ENCODE peak calls at places on chromosomes 13 and 19, in eight cellular contexts. E is astrocyte, H is breast epithelium, U is AG04450, I is MCF 10A, C is AG10803, M is B cell, F is brain microvascular endothelial cell. V is an unnamed sample.

GRCh38 chr13:26497991-26498423 is 59.5 kb upstream of the WASF3 start:
- DNase-seq in E (peak), H (no peak), U (no peak), I (peak), C (peak), M (no peak), F (peak), V (no peak)

GRCh38 chr19:42323852-42324654 is 1.4 kb upstream of the MEGF8 start:
- DNase-seq in E (no peak), H (no peak), U (no peak), I (no peak), C (no peak), M (no peak), F (no peak), V (peak)

GRCh38 chr13:95559100-95559499 is 6.6 kb downstream of the CLDN10 start:
- DNase-seq in E (no peak), H (no peak), U (no peak), I (peak), C (no peak), M (no peak), F (no peak), V (no peak)

GRCh38 chr19:51740356-51740755 is 11.3 kb downstream of the FPR1 start:
- DNase-seq in E (no peak), H (no peak), U (no peak), I (no peak), C (no peak), M (no peak), F (no peak), V (no peak)

GRCh38 chr13:105914637-105915036 is 620.8 kb downstream of the EFNB2 start:
- DNase-seq in E (peak), H (no peak), U (peak), I (no peak), C (peak), M (no peak), F (peak), V (no peak)

GRCh38 chr19:872266-872951 is 12.9 kb downstream of the CFD start:
- DNase-seq in E (peak), H (no peak), U (no peak), I (peak), C (peak), M (peak), F (no peak), V (peak)

GRCh38 chr19:1109697-1110671 is 6.2 kb downstream of the GPX4 start:
- DNase-seq in E (no peak), H (no peak), U (no peak), I (no peak), C (no peak), M (no peak), F (no peak), V (no peak)

GRCh38 chr19:43784981-43785808 is 4.4 kb upstream of the KCNN4 start:
- DNase-seq in E (peak), H (peak), U (peak), I (peak), C (peak), M (peak), F (peak), V (peak)

GRCh38 chr13:51058461-51059167 is 52.5 kb downstream of the C13orf42 start:
- DNase-seq in E (no peak), H (no peak), U (no peak), I (no peak), C (no peak), M (no peak), F (peak), V (no peak)

GRCh38 chr19:56566904-56567273 is 379 bp upstream of the ZNF470 start:
- DNase-seq in E (no peak), H (peak), U (no peak), I (no peak), C (no peak), M (peak), F (peak), V (peak)

GRCh38 chr13:42539670-42540069 is 34.3 kb upstream of the TNFSF11 start:
- DNase-seq in E (peak), H (no peak), U (no peak), I (peak), C (no peak), M (no peak), F (peak), V (no peak)

GRCh38 chr13:26022538-26023292 is 29.1 kb downstream of the SHISA2 start:
- DNase-seq in E (peak), H (peak), U (no peak), I (peak), C (peak), M (no peak), F (peak), V (no peak)

DNA sequence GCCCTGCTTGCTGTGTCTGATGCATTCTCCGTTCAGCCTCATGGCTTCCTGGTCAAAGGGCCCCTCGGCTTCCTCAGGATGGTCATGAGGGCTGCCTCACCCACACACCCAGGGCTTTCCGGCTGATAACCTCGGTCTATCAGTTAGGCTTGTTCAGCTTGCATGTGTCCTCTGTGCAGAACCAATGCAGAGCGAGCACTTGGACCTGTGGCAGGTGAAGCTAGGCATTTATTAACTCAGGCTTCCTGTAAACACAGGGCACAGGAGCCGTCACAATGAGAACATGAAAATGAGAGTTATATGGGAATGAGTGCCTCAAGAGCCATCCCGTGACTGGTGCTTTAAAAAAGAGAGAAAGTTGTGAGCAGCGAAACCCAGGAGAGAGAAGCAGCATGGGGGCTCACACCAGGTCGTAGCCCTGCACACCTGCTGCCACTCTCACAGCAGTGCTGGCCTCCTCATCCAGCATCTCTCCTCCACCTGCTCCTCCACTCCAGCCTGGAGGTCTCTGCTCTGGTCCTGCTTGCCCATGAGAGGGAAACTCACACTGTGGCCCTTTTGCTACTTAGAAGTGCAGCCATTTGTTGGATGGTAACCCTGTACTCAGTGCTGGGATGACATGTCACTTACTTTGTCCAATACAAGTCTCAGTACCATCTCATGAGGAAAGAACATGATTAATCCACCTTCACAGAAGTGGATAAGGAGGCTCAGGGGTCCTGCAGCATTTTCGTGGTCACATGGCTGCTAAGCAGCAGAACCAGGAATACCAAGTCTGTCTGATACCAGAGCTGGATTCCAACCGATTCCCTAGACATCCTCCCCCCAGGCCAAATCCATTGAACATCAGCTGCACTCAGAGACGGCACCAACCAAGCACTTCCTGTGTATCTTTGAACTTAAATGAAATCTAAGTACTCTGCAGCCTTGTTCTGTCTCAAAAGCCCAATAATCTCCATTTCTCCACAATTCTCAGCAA is 50.5 kb upstream of the IRS2 start:
- DNase-seq in E (no peak), H (no peak), U (no peak), I (no peak), C (no peak), M (no peak), F (no peak), V (no peak)
- TF ChIP-seq CTCF in E (no peak), H (no peak), U (no peak), I (no peak), C (no peak), M (no peak), F (no peak), V (no peak)

GRCh38 chr13:113949546-113949945 is 24.3 kb downstream of the C13orf46 start:
- DNase-seq in E (no peak), H (no peak), U (no peak), I (no peak), C (no peak), M (no peak), F (no peak), V (no peak)

GRCh38 chr13:113952151-113952982 is 21.5 kb downstream of the C13orf46 start:
- DNase-seq in E (no peak), H (no peak), U (no peak), I (no peak), C (no peak), M (no peak), F (no peak), V (no peak)

GRCh38 chr13:113952983-113953520 is 20.8 kb downstream of the C13orf46 start:
- DNase-seq in E (no peak), H (no peak), U (no peak), I (no peak), C (no peak), M (no peak), F (no peak), V (no peak)

GRCh38 chr13:113950451-113951245 is 23.2 kb downstream of the C13orf46 start:
- DNase-seq in E (no peak), H (no peak), U (no peak), I (no peak), C (no peak), M (no peak), F (no peak), V (no peak)

DNA sequence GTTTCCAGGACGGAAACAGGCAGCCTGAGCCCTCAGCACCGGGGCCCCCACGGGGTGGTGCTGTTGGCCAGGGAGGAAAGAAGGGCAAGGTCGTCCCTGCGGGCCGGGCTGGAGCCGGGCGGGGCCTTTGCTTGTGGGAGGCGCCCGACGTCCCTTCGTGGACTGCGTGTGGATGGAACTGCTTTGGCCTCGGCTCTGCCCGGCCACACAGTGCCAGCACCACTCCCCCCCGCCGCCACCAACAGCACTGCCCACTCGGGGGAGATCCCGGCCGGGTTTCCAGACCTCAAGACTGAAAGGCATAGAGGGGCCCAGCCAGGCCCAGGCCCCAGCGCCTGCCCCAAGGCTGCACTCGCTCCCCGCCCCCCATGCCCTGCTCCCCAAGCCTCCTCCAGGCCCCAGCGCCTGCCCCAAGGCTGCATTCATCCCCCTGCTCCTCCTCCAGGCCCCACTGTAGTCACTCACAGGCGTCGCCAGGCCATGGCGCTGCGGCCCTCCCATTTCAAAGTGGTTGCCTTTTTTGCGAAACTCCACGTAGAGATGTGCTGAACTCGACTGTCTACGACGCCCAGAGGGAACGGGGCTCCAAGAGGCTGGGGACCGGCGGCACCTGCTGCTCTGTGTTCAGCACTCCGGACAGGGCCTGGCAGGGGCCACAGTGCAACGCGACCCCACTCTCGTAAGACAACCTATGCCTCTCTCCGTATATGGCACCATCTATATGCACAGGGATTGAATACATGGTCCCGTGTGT is 22.5 kb downstream of the C13orf46 start:
- DNase-seq in E (no peak), H (peak), U (no peak), I (peak), C (peak), M (peak), F (peak), V (peak)
- TF ChIP-seq CTCF in E (peak), H (peak), U (peak), I (peak), C (peak), M (peak), F (peak), V (peak)

GRCh38 chr19:21335721-21336120 is 6.5 kb upstream of the ZNF708 start:
- DNase-seq in E (no peak), H (no peak), U (no peak), I (no peak), C (no peak), M (no peak), F (no peak), V (no peak)
- TF ChIP-seq CTCF in E (no peak), H (no peak), U (no peak), I (no peak), C (no peak), M (no peak), F (no peak), V (no peak)

DNA sequence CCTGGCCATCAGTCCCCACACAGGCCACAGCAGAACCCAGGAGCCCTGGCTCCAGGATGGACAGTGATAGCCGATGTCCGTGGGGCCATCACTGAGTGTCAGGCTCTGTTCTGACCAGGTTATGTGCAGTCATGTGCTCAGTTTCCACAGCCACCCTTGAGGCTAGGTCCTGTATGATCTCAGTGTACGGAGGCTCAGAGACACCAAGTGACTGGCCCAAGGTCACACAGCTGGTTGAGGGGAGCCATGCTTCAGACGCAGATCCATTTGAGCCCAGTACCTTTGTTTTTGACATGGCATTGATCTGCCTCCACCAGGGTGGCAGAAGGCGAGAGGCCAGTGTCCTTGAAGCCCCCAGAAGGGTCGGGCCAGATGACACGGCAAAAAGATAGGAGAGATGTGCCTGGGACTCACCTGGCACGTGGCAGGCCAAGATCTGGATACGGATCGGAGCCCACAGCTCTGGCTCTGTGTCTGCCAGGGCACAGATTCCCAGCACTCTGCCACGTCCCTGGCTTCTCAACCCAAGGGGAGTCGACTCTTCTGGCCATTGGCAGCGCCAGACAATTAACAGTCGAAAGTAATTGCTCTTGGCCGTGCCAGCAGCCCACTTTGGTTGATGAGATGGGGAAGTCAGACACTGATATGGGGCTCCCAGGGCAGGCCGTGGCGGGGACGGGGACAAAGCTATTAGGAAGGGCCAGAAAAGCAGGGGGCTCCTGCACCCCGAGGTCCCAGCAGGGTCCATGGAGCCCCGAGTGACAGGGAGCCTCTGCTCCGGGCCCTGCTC is 15.6 kb downstream of the EVI5L start:
- DNase-seq in E (no peak), H (no peak), U (no peak), I (no peak), C (no peak), M (no peak), F (no peak), V (no peak)
- TF ChIP-seq CTCF in E (no peak), H (no peak), U (no peak), I (no peak), C (no peak), M (no peak), F (no peak), V (no peak)

DNA sequence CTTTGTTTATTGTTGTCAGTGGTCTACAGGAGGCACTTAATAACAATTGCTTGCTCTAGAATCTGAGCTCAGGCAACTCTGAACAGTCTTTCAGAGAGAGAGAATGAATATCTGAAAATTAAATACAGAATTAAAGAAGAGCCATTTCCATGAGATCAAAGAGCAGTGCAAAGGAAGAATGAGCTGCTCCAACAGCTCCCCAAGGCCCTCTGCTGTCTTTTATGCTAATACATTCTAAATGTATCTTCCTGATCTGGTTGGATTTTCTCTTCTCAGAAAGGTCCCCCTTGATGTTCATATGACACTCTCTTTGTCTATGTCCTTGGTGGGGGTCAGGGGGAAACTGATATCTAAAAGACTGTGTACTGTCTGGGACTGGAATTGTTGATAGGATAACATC is 1029.6 kb downstream of the PCDH9 start:
- DNase-seq in E (no peak), H (no peak), U (no peak), I (no peak), C (no peak), M (no peak), F (peak), V (no peak)
- TF ChIP-seq CTCF in E (no peak), H (no peak), U (no peak), I (no peak), C (no peak), M (no peak), F (peak), V (no peak)

DNA sequence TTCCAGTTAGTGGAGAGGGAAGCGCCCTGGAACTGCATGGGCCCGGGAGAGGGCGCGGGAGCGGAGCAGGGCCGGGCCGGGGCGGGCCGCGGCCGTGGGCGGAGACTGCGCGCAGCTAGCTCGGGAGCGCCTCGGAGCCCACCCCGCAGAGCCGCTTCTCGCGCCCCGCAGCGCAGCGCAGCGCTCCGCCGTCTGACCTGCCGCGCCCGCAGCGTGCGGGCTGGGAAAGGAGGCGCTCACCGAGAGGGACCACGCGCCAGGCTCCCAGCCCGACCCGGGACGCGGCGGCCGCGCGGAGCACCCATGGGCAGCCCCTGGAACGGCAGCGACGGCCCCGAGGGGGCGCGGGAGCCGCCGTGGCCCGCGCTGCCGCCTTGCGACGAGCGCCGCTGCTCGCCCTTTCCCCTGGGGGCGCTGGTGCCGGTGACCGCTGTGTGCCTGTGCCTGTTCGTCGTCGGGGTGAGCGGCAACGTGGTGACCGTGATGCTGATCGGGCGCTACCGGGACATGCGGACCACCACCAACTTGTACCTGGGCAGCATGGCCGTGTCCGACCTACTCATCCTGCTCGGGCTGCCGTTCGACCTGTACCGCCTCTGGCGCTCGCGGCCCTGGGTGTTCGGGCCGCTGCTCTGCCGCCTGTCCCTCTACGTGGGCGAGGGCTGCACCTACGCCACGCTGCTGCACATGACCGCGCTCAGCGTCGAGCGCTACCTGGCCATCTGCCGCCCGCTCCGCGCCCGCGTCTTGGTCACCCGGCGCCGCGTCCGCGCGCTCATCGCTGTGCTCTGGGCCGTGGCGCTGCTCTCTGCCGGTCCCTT is at the start of gene MLNR:
- DNase-seq in E (peak), H (no peak), U (no peak), I (no peak), C (peak), M (no peak), F (no peak), V (peak)
- TF ChIP-seq CTCF in E (no peak), H (peak), U (no peak), I (no peak), C (no peak), M (peak), F (peak), V (no peak)

GRCh38 chr19:33024398-33024797 is 40.3 kb downstream of the RHPN2 start:
- DNase-seq in E (no peak), H (peak), U (no peak), I (no peak), C (no peak), M (no peak), F (no peak), V (no peak)

GRCh38 chr19:33022472-33023116 is 42.1 kb downstream of the RHPN2 start:
- DNase-seq in E (no peak), H (no peak), U (no peak), I (no peak), C (no peak), M (no peak), F (no peak), V (no peak)
- TF ChIP-seq CTCF in E (no peak), H (no peak), U (no peak), I (no peak), C (no peak), M (no peak), F (no peak), V (no peak)

GRCh38 chr19:54462713-54463530 is 656 bp downstream of the LENG9 start:
- DNase-seq in E (no peak), H (peak), U (no peak), I (peak), C (peak), M (peak), F (peak), V (peak)
- TF ChIP-seq CTCF in E (no peak), H (no peak), U (peak), I (peak), C (peak), M (no peak), F (peak), V (no peak)

GRCh38 chr13:39148513-39148961 is 110.3 kb downstream of the NHLRC3 start:
- DNase-seq in E (peak), H (no peak), U (no peak), I (peak), C (peak), M (no peak), F (peak), V (no peak)
- TF ChIP-seq CTCF in E (no peak), H (no peak), U (no peak), I (no peak), C (no peak), M (no peak), F (no peak), V (no peak)

GRCh38 chr19:10706990-10707389 is 5.8 kb downstream of the QTRT1 start:
- DNase-seq in E (no peak), H (no peak), U (peak), I (no peak), C (no peak), M (no peak), F (no peak), V (no peak)

GRCh38 chr19:10699650-10700335 is 1.4 kb upstream of the QTRT1 start:
- DNase-seq in E (peak), H (no peak), U (peak), I (peak), C (peak), M (peak), F (peak), V (peak)

GRCh38 chr19:10707440-10707839 is 6.2 kb downstream of the QTRT1 start:
- DNase-seq in E (no peak), H (no peak), U (no peak), I (no peak), C (no peak), M (no peak), F (no peak), V (no peak)

GRCh38 chr19:10701955-10702307 is 692 bp downstream of the QTRT1 start:
- DNase-seq in E (no peak), H (no peak), U (no peak), I (no peak), C (no peak), M (peak), F (no peak), V (peak)
- TF ChIP-seq CTCF in E (no peak), H (no peak), U (no peak), I (no peak), C (peak), M (no peak), F (no peak), V (no peak)